ENCODE peak calls at places on chromosomes 1 and 21, in eight cellular contexts. P is astrocyte of the spinal cord; I is GM06990; K is CD8-positive, alpha-beta T cell; L is psoas muscle; T is heart left ventricle; R is A549; A is prostate gland. W is an unnamed sample.

GRCh38 chr1:17239420-17239819 is 9.5 kb upstream of the PADI3 start:
- DNase-seq in I (peak; percentile 73), L (peak; percentile 33), K (no peak), A (no peak), R (peak; percentile 79), T (peak; percentile 40), P (peak; percentile 96), W (peak; percentile 82)

GRCh38 chr21:29374481-29374880 is 75.8 kb downstream of the BACH1 start:
- DNase-seq in I (no peak), R (no peak), K (no peak), L (no peak), A (no peak), T (no peak), P (no peak), W (no peak)

GRCh38 chr1:246567258-246568235 is 1.3 kb downstream of the CNST start:
- DNase-seq in L (no peak), P (peak; percentile 75), T (no peak), K (no peak), A (no peak), R (no peak), I (no peak), W (no peak)

GRCh38 chr1:42963378-42964005 is 4.8 kb upstream of the SLC2A1 start:
- DNase-seq in T (no peak), A (no peak), L (no peak), K (no peak), I (no peak), R (peak; percentile 46), P (peak; percentile 82), W (no peak)

GRCh38 chr21:34890724-34891609 is 158.1 kb downstream of the RUNX1 start:
- DNase-seq in T (peak; percentile 21), K (no peak), R (no peak), L (peak; percentile 65), P (peak; percentile 74), A (no peak), I (no peak), W (no peak)

GRCh38 chr21:26544208-26544607 is 28.9 kb downstream of the CYYR1 start:
- DNase-seq in T (no peak), L (no peak), A (no peak), K (no peak), P (no peak), R (no peak), I (no peak), W (no peak)

GRCh38 chr1:40140211-40140709 is 20.9 kb upstream of the RLF start:
- DNase-seq in R (no peak), T (no peak), L (no peak), P (no peak), I (no peak), A (no peak), K (no peak), W (no peak)

GRCh38 chr1:47495176-47495713 is 57.4 kb downstream of the FOXD2 start:
- DNase-seq in I (no peak), L (no peak), T (no peak), K (no peak), R (no peak), A (no peak), P (no peak), W (no peak)

GRCh38 chr21:38913120-38913975 is 107.6 kb downstream of the ETS2 start:
- DNase-seq in A (peak; percentile 87), P (peak; percentile 74), K (no peak), R (peak; percentile 38), L (peak; percentile 89), T (peak; percentile 69), I (peak; percentile 15), W (no peak)

GRCh38 chr1:34460193-34460592 is 283.5 kb downstream of the C1orf94 start:
- DNase-seq in K (peak; percentile 7), A (no peak), P (no peak), I (peak; percentile 16), R (peak; percentile 15), T (peak; percentile 10), L (no peak), W (peak; percentile 1)

GRCh38 chr1:232628335-232629214 is 1.4 kb downstream of the SIPA1L2 start:
- DNase-seq in P (peak; percentile 62), I (no peak), A (no peak), K (no peak), L (no peak), R (no peak), T (no peak), W (no peak)

GRCh38 chr1:67052741-67053534 is 1.0 kb downstream of the SLC35D1 start:
- DNase-seq in I (no peak), R (peak; percentile 14), P (peak; percentile 46), K (peak; percentile 21), T (peak; percentile 18), L (peak; percentile 63), A (peak; percentile 84), W (no peak)

GRCh38 chr1:239913141-239913585 is 178.5 kb upstream of the FMN2 start:
- DNase-seq in K (no peak), P (no peak), I (no peak), A (no peak), L (no peak), R (no peak), T (no peak), W (no peak)

GRCh38 chr21:46048926-46049889 is 48.7 kb upstream of the COL6A2 start:
- DNase-seq in P (peak; percentile 98), L (peak; percentile 95), R (no peak), I (no peak), A (no peak), K (no peak), T (peak; percentile 89), W (no peak)

GRCh38 chr1:40107290-40107959 is 10.4 kb upstream of the PPT1 start:
- DNase-seq in R (no peak), L (no peak), A (peak; percentile 79), T (no peak), K (no peak), I (no peak), P (no peak), W (no peak)

DNA sequence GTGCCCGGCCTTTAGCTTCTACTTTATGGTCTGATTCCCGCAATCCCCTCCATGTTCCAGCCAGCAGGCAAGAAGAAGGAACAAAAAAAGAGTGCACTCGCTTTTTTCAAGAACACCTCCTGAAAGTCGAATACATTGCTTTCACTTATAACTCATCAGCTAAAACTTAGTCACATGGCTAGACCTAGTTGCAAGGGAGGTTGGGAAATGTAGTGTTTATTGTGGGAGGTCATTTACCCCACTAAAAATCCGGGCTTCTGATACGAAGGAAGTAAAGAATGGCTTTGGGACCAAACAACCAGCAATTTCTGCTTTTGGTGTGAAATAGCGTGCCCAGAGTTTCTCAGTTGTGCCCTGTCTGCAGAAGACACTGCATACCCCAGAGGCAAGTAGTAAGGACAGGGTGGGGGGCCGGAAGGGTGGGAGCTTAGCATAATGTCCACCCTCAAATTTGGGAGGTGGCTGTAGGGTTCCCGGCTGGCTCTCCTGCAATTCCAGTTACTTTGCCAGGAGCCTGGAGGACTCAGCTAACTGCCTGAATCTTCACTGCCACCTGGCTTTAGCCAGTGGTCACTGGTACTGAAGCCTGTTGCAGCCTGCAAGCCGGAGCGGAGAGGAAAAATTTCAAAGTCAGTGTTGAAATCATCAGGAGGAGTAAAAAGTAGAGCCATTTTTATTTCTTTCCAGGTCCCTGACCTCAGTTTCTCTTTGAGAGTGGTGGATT is 57.7 kb upstream of the F3 start:
- DNase-seq in P (no peak), A (peak; percentile 29), T (peak; percentile 33), L (no peak), R (peak; percentile 10), I (no peak), K (no peak), W (no peak)
- TF ChIP-seq CTCF in P (peak; percentile 65), A (peak; percentile 55), T (no peak), L (peak; percentile 14), R (no peak), I (no peak), K (no peak), W (peak; percentile 59)

DNA sequence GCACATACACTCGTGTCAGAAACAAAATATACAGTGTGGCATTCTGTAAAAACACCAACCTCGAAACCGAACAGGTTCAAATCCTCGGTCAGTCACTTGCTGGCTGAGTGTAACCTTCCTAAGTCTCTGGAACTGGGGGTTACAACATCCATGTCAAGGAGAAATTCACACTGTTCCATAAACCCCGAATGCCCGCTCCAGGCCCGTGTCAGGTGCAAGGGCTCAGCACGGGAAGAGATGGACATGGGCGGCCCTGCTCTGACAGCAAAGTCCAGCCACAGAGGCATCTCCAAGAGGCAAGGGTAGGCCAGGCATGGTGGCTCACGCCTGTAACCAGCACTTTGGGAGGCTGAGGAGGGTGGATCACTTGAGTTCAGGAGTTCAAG is 79.5 kb downstream of the SLC66A1 start:
- DNase-seq in I (no peak), L (no peak), K (no peak), R (no peak), A (no peak), P (no peak), T (no peak), W (no peak)
- H3K4me3 ChIP-seq in I (peak overlapping the region; percentile 39), L (no peak overlapping the region), K (peak overlapping the region; percentile 31), R (no peak overlapping the region), A (no peak overlapping the region), P (no peak overlapping the region), T (peak overlapping the region; percentile 28), W (no peak overlapping the region)

DNA sequence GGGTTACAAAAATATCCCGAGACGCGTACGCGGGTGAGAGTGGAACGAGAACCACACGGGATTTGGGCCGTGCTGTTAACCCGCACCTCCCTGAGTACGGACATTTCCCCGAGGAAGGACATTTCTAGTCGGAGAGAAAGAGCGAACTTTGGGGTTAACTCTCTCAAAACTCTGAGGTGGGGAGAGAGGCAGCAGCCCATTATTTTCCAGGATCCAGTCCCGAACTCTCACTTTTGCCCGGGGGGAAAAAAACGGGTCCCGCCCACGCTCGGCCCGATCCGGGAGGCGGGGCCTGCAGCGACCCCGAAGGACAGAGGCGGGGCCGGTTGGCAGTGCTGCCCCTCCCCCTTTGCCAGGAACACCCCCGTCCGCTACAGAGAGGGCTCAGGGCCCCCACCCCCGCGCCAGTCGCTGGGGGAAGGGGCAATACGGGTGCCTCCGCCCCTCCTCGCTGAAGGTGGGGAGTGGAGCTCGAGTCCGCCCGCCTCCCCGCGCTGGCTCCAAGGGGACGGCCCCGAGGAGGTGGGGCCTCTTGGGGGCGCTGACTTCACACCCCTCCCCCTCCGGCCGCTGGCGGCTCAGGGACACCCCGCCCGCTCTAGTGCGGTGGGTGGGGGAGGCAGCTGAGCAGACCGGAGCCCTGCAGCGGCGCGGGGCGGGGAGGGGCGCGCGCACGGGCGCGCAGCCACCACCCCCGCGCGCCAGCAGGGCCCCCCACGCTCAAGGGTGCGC is 722 bp downstream of the NUCKS1 start:
- DNase-seq in R (peak; percentile 91), P (peak; percentile 98), I (peak; percentile 95), L (peak; percentile 96), T (peak; percentile 96), A (peak; percentile 95), K (peak; percentile 88), W (peak; percentile 36)
- TF ChIP-seq CTCF in R (no peak), P (no peak), I (no peak), L (no peak), T (no peak), A (no peak), K (no peak), W (no peak)

DNA sequence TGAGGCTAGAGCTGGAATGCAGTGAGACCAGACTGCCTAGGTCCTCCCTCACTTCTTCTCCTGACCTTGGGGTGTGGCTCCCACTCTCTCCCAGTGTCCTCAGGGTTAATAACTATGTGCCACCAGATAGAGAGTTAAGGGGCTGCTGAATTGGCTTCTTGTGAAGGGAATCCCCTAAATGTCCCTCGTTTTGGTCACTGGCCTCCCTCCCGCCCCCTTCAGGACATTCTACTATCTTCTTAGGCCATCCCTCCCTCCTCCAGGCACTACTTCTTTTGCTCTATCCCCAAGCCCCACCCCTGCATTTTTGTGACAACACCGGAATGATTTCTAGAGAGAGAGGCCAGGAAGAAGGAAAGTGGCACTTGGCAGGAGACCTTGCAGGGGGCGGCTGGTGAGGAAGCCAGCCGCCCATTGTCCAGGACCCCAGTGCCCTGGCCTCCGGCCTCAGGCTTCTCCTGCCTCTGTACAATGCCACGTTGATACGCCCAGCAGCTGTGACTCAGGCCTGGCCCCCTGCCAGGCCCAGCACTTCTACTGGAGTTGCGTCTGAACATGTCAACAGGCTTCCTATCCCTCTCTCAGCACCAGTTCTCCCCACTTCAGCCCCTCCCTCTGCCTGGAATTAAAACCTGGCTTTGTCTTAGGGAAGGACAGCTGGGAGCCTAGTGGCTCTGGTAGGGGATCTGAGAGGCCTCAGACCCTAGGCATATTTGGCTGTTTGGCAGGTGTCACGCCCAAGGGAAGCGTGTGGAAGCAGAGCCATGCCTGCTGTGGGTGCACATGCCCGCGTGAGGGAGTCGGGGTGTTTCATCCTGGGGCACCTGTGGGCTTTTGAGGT is 9.1 kb downstream of the LMNA start:
- DNase-seq in R (no peak), I (peak; percentile 72), L (peak; percentile 98), A (peak; percentile 95), P (peak; percentile 99), T (peak; percentile 95), K (peak; percentile 60), W (no peak)
- H3K4me3 ChIP-seq in R (peak overlapping the region; percentile 28), I (no peak overlapping the region), L (peak overlapping the region; percentile 99), A (no peak overlapping the region), P (peak overlapping the region; percentile 21), T (peak overlapping the region; percentile 38), K (no peak overlapping the region), W (peak overlapping the region; percentile 41)

W was measured in epithelial cell of proximal tubule.